ENCODE peak calls at places on chromosomes 5 and 9, in six cellular contexts. H, I, Z, O, E and J are unnamed samples.

GRCh38 chr5:150044712-150045111 is 41.6 kb downstream of the CSF1R start:
- DNase-seq in E (no peak), H (no peak), O (no peak), I (peak), Z (no peak), J (no peak)

GRCh38 chr5:141857226-141857625 is 21.0 kb downstream of the PCDH1 start:
- DNase-seq in I (no peak), H (no peak), E (no peak), O (no peak), Z (no peak), J (no peak)

GRCh38 chr9:72557549-72557948 is 36.1 kb downstream of the TMC1 start:
- DNase-seq in E (no peak), I (peak), O (no peak), H (peak), Z (peak), J (peak)

GRCh38 chr5:13648822-13649221 is 295.7 kb downstream of the DNAH5 start:
- DNase-seq in E (no peak), H (no peak), O (no peak), I (no peak), Z (no peak), J (no peak)

GRCh38 chr9:19551124-19551929 is 142.5 kb downstream of the ACER2 start:
- DNase-seq in Z (no peak), E (peak), I (peak), H (no peak), O (no peak), J (peak)

GRCh38 chr9:94780516-94780950 is 54.0 kb downstream of the AOPEP start:
- DNase-seq in H (no peak), I (no peak), E (no peak), Z (no peak), O (no peak), J (peak)

GRCh38 chr9:92506184-92506857 is 24.0 kb upstream of the ASPN start:
- DNase-seq in H (peak), I (peak), E (no peak), O (peak), Z (peak), J (no peak)

GRCh38 chr5:142102980-142103379 is 5.6 kb upstream of the NDFIP1 start:
- DNase-seq in I (no peak), H (no peak), E (no peak), O (no peak), Z (no peak), J (no peak)

GRCh38 chr9:21558627-21559401 is 76.7 kb upstream of the IFNE start:
- DNase-seq in I (peak), H (no peak), O (no peak), Z (no peak), E (no peak), J (no peak)

GRCh38 chr9:38439291-38439915 is 15.1 kb upstream of the IGFBPL1 start:
- DNase-seq in H (no peak), E (no peak), O (no peak), Z (no peak), I (no peak), J (no peak)

GRCh38 chr9:130442746-130443455 is 1.9 kb upstream of the ASS1 start:
- DNase-seq in H (no peak), O (no peak), I (no peak), Z (no peak), E (no peak), J (no peak)

GRCh38 chr9:20584968-20585643 is 37.2 kb downstream of the MLLT3 start:
- DNase-seq in I (no peak), Z (no peak), H (no peak), O (no peak), E (no peak), J (no peak)

GRCh38 chr5:57532513-57533497 is 50.2 kb upstream of the ACTBL2 start:
- DNase-seq in E (no peak), I (peak), H (peak), O (no peak), Z (no peak), J (no peak)

GRCh38 chr5:137487600-137487999 is 11.5 kb downstream of the SPOCK1 start:
- DNase-seq in Z (no peak), H (no peak), E (no peak), O (peak), I (peak), J (no peak)

GRCh38 chr5:173944512-173944911 is 44.5 kb upstream of the C5orf47 start:
- DNase-seq in Z (no peak), H (no peak), E (no peak), O (no peak), I (no peak), J (no peak)

GRCh38 chr5:112420111-112420864 is 1.2 kb upstream of the EPB41L4A start:
- DNase-seq in Z (peak), I (peak), H (no peak), O (peak), E (peak), J (peak)

GRCh38 chr9:73470766-73471165 is 319.1 kb downstream of the ANXA1 start:
- DNase-seq in I (no peak), O (no peak), H (no peak), Z (no peak), E (no peak), J (no peak)

DNA sequence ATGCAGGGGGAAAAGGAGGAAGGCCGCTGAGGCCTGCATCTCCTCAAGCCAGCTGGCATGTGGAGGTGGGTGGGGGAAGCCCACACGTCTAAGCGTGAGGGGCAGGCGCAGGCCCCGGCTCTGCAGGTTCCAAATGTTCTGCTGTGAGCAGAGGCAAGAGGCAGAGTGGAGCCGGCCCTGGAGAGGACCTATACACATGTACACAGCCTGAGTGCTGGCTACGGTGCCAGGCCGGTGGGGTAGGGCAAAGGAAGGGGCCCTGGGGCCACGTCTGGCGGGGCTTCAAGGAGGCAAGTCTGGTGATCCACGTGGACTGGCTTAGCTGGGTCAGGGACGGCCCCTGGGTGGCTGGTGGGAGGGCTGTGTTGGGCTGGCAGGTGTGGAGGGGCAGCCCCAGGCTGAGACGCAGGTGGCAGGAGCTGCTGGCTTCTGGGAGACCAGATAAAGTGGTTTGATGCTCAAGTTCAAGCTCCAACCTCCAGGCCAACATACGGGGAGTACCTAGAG is 26.4 kb downstream of the LPCAT1 start:
- DNase-seq in I (no peak), Z (no peak), O (no peak), E (no peak), H (no peak), J (no peak)
- TF ChIP-seq POLR2A in I (no peak), Z (no peak), O (no peak), E (no peak), H (no peak), J (no peak)

GRCh38 chr5:32571128-32571527 is 14.2 kb upstream of the SUB1 start:
- DNase-seq in E (no peak), O (no peak), Z (no peak), I (no peak), H (no peak), J (no peak)

GRCh38 chr5:32574540-32575175 is 10.7 kb upstream of the SUB1 start:
- DNase-seq in Z (no peak), H (no peak), E (peak), I (no peak), O (no peak), J (no peak)

GRCh38 chr5:32578362-32578761 is 7.0 kb upstream of the SUB1 start:
- DNase-seq in Z (no peak), I (no peak), H (no peak), O (no peak), E (no peak), J (no peak)

GRCh38 chr5:32578764-32579163 is 6.6 kb upstream of the SUB1 start:
- DNase-seq in O (no peak), I (no peak), Z (no peak), E (no peak), H (no peak), J (no peak)

GRCh38 chr5:32572778-32573480 is 12.4 kb upstream of the SUB1 start:
- DNase-seq in H (no peak), Z (no peak), I (no peak), E (no peak), O (no peak), J (no peak)
- TF ChIP-seq POLR2A in H (no peak), Z (no peak), I (no peak), E (no peak), O (no peak), J (no peak)

GRCh38 chr9:120453792-120454191 is 126.2 kb downstream of the CDK5RAP2 start:
- DNase-seq in H (no peak), E (no peak), O (no peak), Z (no peak), I (no peak), J (no peak)
- TF ChIP-seq POLR2A in H (no peak), E (no peak), O (no peak), Z (no peak), I (no peak), J (no peak)

GRCh38 chr5:90875456-90875855 is 316.9 kb downstream of the ADGRV1 start:
- DNase-seq in O (no peak), E (no peak), H (no peak), I (no peak), Z (no peak), J (no peak)

GRCh38 chr5:90876366-90876765 is 317.8 kb downstream of the ADGRV1 start:
- DNase-seq in E (no peak), Z (no peak), I (no peak), O (no peak), H (no peak), J (no peak)

GRCh38 chr5:90873033-90873517 is 314.5 kb downstream of the ADGRV1 start:
- DNase-seq in Z (no peak), O (no peak), E (peak), H (no peak), I (no peak), J (peak)

GRCh38 chr5:90871356-90871755 is 312.8 kb downstream of the ADGRV1 start:
- DNase-seq in Z (no peak), H (no peak), O (no peak), E (no peak), I (no peak), J (no peak)

DNA sequence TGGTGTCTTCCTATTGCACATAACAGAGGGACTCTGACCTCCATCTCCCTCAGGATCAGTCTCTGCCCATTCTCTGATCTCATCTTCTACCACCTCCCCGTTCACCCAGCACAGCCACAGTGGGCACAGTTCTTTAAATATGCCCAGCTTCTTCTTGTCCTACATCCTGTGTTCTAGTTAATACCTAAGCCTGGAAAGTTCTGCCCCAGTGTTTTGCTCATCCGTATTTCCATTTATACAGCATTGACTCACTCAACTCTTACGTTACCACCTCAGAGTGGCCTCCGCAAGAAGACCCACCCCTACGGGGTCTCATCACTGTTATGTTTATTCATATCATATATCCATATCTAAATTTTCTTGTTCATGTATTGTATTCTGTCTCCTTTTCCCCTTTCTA is 315.5 kb downstream of the ADGRV1 start:
- DNase-seq in O (no peak), Z (no peak), H (no peak), I (no peak), E (no peak), J (no peak)
- TF ChIP-seq POLR2A in O (no peak), Z (no peak), H (no peak), I (no peak), E (no peak), J (no peak)

GRCh38 chr5:177462021-177462670 is 11.3 kb downstream of the DBN1 start:
- DNase-seq in I (no peak), E (no peak), O (no peak), Z (no peak), H (no peak), J (no peak)
- TF ChIP-seq POLR2A in I (no peak), E (no peak), O (no peak), Z (no peak), H (no peak), J (no peak)

GRCh38 chr9:110566156-110566555 is 13.4 kb downstream of the SVEP1 start:
- DNase-seq in I (no peak), Z (no peak), E (no peak), H (no peak), O (no peak), J (no peak)
- TF ChIP-seq POLR2A in I (no peak), Z (no peak), E (no peak), H (no peak), O (no peak), J (no peak)